ENCODE peak calls at places on chromosomes 16 and 17, in seven cellular contexts. N is RWPE2, R is A549, O is fibroblast of pulmonary artery, J is endothelial cell, A is left ventricle myocardium inferior, T is AG10803. F is an unnamed sample.

GRCh38 chr17:37779554-37779953 is 34.7 kb upstream of the HNF1B start:
- DNase-seq in O (peak), N (no peak), T (peak), J (no peak), R (no peak), A (no peak), F (no peak)

GRCh38 chr17:57866319-57866718 is 16.5 kb upstream of the MRPS23 start:
- DNase-seq in T (no peak), O (no peak), A (no peak), N (no peak), J (no peak), R (no peak), F (no peak)

GRCh38 chr16:30948956-30949654 is at the start of gene ORAI3:
- DNase-seq in A (peak), T (peak), J (peak), N (no peak), O (peak), R (peak), F (no peak)

GRCh38 chr16:75931043-75931442 is 204.8 kb upstream of the CPHXL start:
- DNase-seq in T (no peak), A (no peak), O (no peak), N (no peak), R (no peak), J (no peak), F (no peak)

GRCh38 chr17:1179635-1180433 is at the start of gene ABR:
- DNase-seq in A (peak), O (peak), R (peak), N (no peak), T (peak), J (peak), F (no peak)

GRCh38 chr16:30786115-30786935 is 680 bp downstream of the ZNF629 start:
- DNase-seq in N (peak), A (no peak), J (peak), O (peak), R (peak), T (peak), F (no peak)

GRCh38 chr17:36761203-36761945 is 160.0 kb downstream of the MRM1 start:
- DNase-seq in N (no peak), T (no peak), O (no peak), J (no peak), R (no peak), A (no peak), F (no peak)

GRCh38 chr17:29710891-29711418 is 88.2 kb upstream of the CORO6 start:
- DNase-seq in R (no peak), A (no peak), N (peak), T (peak), O (no peak), J (no peak), F (no peak)

GRCh38 chr16:68069511-68070248 is 15.5 kb upstream of the NFATC3 start:
- DNase-seq in J (no peak), A (peak), N (no peak), T (no peak), R (no peak), O (no peak), F (no peak)
- TF ChIP-seq CTCF in J (no peak), A (no peak), N (no peak), T (no peak), R (no peak), O (no peak), F (no peak)

GRCh38 chr16:52863000-52863399 is 189.7 kb downstream of the CHD9NB start:
- DNase-seq in O (no peak), N (no peak), J (no peak), A (no peak), R (no peak), T (no peak), F (no peak)

DNA sequence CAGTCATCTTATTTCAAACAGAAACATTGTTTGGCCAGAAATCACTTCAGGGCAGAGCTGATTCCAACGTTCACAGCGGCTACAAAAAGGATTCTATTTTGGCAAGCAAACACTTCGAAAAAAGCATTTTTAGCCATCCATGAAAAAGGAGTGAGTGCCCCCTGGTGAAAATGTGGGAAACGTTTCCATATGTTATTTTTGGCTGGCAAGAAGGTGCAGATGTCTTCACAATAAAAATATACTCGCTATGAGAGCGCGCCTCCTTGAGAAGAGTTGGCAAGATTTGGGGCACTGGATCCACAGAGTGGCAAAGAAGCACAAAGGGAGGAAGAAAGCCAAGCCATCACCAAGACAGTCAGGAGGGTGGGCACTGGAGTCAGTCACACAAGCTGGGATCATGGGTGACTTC is 191.1 kb downstream of the CHD9NB start:
- DNase-seq in N (no peak), O (peak), J (peak), T (no peak), A (no peak), R (no peak), F (no peak)
- TF ChIP-seq CTCF in N (peak), O (peak), J (peak), T (no peak), A (no peak), R (peak), F (no peak)

GRCh38 chr16:26709175-26709574 is 357.6 kb upstream of the C16orf82 start:
- DNase-seq in N (no peak), J (no peak), R (no peak), T (no peak), O (no peak), A (no peak), F (no peak)
- TF ChIP-seq CTCF in N (no peak), J (no peak), R (no peak), T (no peak), O (no peak), A (no peak), F (no peak)

GRCh38 chr16:11204513-11205047 is 51.4 kb downstream of the SOCS1 start:
- DNase-seq in O (no peak), N (no peak), J (no peak), R (no peak), A (no peak), T (no peak), F (no peak)
- TF ChIP-seq CTCF in O (no peak), N (no peak), J (no peak), R (no peak), A (no peak), T (no peak), F (no peak)

GRCh38 chr16:72961863-72962262 is 86.1 kb downstream of the ZFHX3 start:
- DNase-seq in J (no peak), O (no peak), R (no peak), T (no peak), N (no peak), A (no peak), F (no peak)

GRCh38 chr16:72960101-72960500 is 87.8 kb downstream of the ZFHX3 start:
- DNase-seq in N (no peak), R (no peak), A (no peak), O (no peak), J (no peak), T (no peak), F (no peak)

GRCh38 chr16:72959301-72959996 is 88.5 kb downstream of the ZFHX3 start:
- DNase-seq in O (no peak), N (no peak), T (no peak), R (no peak), A (no peak), J (no peak), F (no peak)

GRCh38 chr16:72962347-72962746 is 85.6 kb downstream of the ZFHX3 start:
- DNase-seq in A (no peak), T (no peak), R (no peak), J (no peak), O (no peak), N (no peak), F (no peak)

GRCh38 chr16:72961115-72961832 is 86.7 kb downstream of the ZFHX3 start:
- DNase-seq in O (no peak), N (no peak), T (no peak), A (no peak), R (peak), J (no peak), F (no peak)
- TF ChIP-seq CTCF in O (peak), N (peak), T (peak), A (peak), R (peak), J (no peak), F (no peak)

DNA sequence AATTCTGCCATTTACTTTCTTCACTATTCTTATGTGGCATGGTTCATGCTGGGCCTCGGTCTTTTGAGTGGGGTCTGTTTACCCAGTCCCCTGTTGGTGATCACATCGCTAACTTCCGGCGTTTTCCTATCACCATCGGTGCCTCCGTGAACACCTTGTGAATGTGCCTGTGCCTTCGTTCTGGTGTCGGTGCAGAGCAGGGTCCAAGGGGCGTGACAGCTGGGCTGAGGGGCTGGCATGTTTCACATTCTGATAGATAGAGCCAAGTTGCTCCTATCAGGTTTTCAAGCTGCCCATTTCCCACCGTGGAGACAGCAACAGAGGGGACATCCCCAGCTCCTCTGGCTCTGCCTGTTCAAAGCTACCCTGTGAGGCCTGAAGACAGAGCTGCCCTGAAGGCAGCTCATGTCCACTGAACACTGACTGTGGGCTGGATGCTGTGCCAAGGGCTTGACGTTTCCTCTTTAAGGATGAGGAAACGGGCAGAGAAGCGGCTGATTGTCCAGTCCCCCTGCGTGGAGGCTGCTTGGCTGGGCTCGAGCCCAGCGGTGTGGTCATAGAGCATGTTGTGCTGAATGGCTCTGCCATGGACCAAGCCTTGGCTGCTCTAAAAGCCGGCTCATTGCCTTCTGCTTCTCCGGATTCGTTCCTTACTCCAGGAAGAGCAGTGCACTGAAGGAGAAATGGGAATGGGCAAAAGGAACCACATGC is 17.0 kb downstream of the DHODH start:
- DNase-seq in J (no peak), T (no peak), A (no peak), R (no peak), O (no peak), N (no peak), F (no peak)
- TF ChIP-seq CTCF in J (no peak), T (no peak), A (no peak), R (no peak), O (no peak), N (no peak), F (no peak)

GRCh38 chr16:86432048-86432447 is 78.3 kb upstream of the FOXF1 start:
- DNase-seq in A (no peak), O (no peak), T (no peak), J (no peak), N (no peak), R (no peak), F (no peak)
- TF ChIP-seq CTCF in A (no peak), O (no peak), T (no peak), J (no peak), N (no peak), R (no peak), F (no peak)

F was measured in omental fat pad.